ENCODE peak calls at places on chromosomes 12 and 14, in ten cellular contexts. Y is cardiac muscle cell; K is CD8-positive, alpha-beta memory T cell; U is astrocyte of the hippocampus; W is posterior cingulate gyrus; C is effector memory CD8-positive, alpha-beta T cell; T is activated T-helper 1 cell treated with Interleukin-2 at 50 U/mL for 16 hours; A is AG20443; R is bronchial epithelial cell; V is activated naive CD4-positive, alpha-beta T cell treated with anti-CD3 and anti-CD28 coated beads, Interleukin-2, amount 10 ng/mL, durations not matched to agents 7 days and 5 days. E is an unnamed sample.

GRCh38 chr14:79601579-79601978 is 609.7 kb downstream of the DIO2 start:
- DNase-seq in Y (no peak), K (no peak), U (no peak), W (no peak), C (no peak), T (no peak), A (no peak), R (no peak), V (no peak), E (no peak)

GRCh38 chr12:115261249-115261648 is 577.3 kb upstream of the TBX3 start:
- DNase-seq in Y (no peak), K (no peak), U (no peak), W (no peak), C (no peak), T (no peak), A (no peak), R (no peak), V (no peak), E (no peak)

GRCh38 chr14:36513451-36514277 is 6.4 kb downstream of the NKX2-1 start:
- DNase-seq in Y (peak; percentile 54), K (no peak), U (peak; percentile 39), W (no peak), C (no peak), T (no peak), A (no peak), R (no peak), V (no peak), E (no peak)

GRCh38 chr12:106885546-106886249 is 70.0 kb upstream of the TMEM263 start:
- DNase-seq in Y (no peak), K (no peak), U (no peak), W (no peak), C (no peak), T (no peak), A (no peak), R (no peak), V (no peak), E (no peak)

GRCh38 chr14:99395904-99396530 is 84.6 kb downstream of the SETD3 start:
- DNase-seq in Y (no peak), K (peak; percentile 9), U (peak; percentile 91), W (no peak), C (peak; percentile 32), T (peak; percentile 19), A (no peak), R (peak; percentile 72), V (no peak), E (peak; percentile 31)

GRCh38 chr14:72948481-72949138 is 22.3 kb downstream of the DCAF4 start:
- DNase-seq in Y (peak; percentile 78), K (peak; percentile 44), U (peak; percentile 81), W (peak; percentile 82), C (peak; percentile 57), T (peak; percentile 26), A (peak; percentile 79), R (peak; percentile 51), V (peak; percentile 82), E (no peak)

GRCh38 chr14:101082436-101083384 is 179.2 kb upstream of the RTL1 start:
- DNase-seq in Y (no peak), K (no peak), U (no peak), W (no peak), C (no peak), T (no peak), A (peak; percentile 4), R (no peak), V (peak; percentile 13), E (no peak)

GRCh38 chr12:112331891-112332290 is 50.3 kb downstream of the HECTD4 start:
- DNase-seq in Y (no peak), K (no peak), U (no peak), W (no peak), C (no peak), T (no peak), A (no peak), R (no peak), V (no peak), E (no peak)

GRCh38 chr12:97026901-97027300 is 119.8 kb downstream of the NEDD1 start:
- DNase-seq in Y (no peak), K (no peak), U (no peak), W (no peak), C (no peak), T (no peak), A (no peak), R (no peak), V (no peak), E (no peak)

GRCh38 chr12:125949471-125949870 is 884.2 kb downstream of the AACS start:
- DNase-seq in Y (no peak), K (no peak), U (no peak), W (no peak), C (no peak), T (no peak), A (no peak), R (no peak), V (no peak), E (no peak)

GRCh38 chr14:54890794-54891193 is 11.8 kb downstream of the GCH1 start:
- DNase-seq in Y (no peak), K (no peak), U (no peak), W (no peak), C (no peak), T (no peak), A (no peak), R (no peak), V (no peak), E (no peak)

GRCh38 chr14:54207476-54207875 is 189.3 kb upstream of the CDKN3 start:
- DNase-seq in Y (no peak), K (no peak), U (no peak), W (no peak), C (no peak), T (no peak), A (peak; percentile 39), R (no peak), V (no peak), E (no peak)

GRCh38 chr12:68222336-68222735 is 3.3 kb downstream of the IL26 start:
- DNase-seq in Y (no peak), K (no peak), U (no peak), W (no peak), C (no peak), T (no peak), A (no peak), R (peak; percentile 33), V (no peak), E (no peak)

GRCh38 chr14:42316746-42317145 is 710.1 kb downstream of the LRFN5 start:
- DNase-seq in Y (no peak), K (no peak), U (no peak), W (no peak), C (no peak), T (no peak), A (no peak), R (no peak), V (no peak), E (no peak)

E was measured in skeletal muscle cell.